ENCODE peak calls at places on chromosomes 13 and 19, in nine cellular contexts. F is colonic mucosa, S is endodermal cell, E is left lung, D is cardiac fibroblast, P is dorsolateral prefrontal cortex, J is astrocyte of the spinal cord, H is mucosa of descending colon, K is AG04449. G is an unnamed sample.

GRCh38 chr13:97889803-97890202 is 63.7 kb upstream of the IPO5 start:
- DNase-seq in F (no peak), H (no peak), E (no peak), S (no peak), D (peak; percentile 19), P (no peak), K (no peak), J (no peak), G (peak; percentile 67)

GRCh38 chr19:48069435-48069834 is 25.6 kb upstream of the CABP5 start:
- DNase-seq in H (no peak), E (no peak), F (no peak), S (peak; percentile 56), K (no peak), D (no peak), P (no peak), J (no peak), G (no peak)

GRCh38 chr13:92938481-92939020 is 288.1 kb upstream of the GPC6 start:
- DNase-seq in J (no peak), F (no peak), S (no peak), D (no peak), E (no peak), H (no peak), K (no peak), P (no peak), G (no peak)

GRCh38 chr13:101230271-101230890 is 185.9 kb downstream of the NALCN start:
- DNase-seq in P (no peak), K (no peak), E (no peak), J (no peak), S (no peak), D (no peak), H (no peak), F (no peak), G (no peak)

GRCh38 chr13:61029064-61029463 is 386.6 kb downstream of the PCDH20 start:
- DNase-seq in P (no peak), K (no peak), F (no peak), S (peak; percentile 83), J (no peak), D (no peak), E (no peak), H (no peak), G (no peak)

GRCh38 chr19:44808463-44809371 is at the start of gene BCAM:
- DNase-seq in P (no peak), S (peak; percentile 90), J (peak; percentile 51), D (peak; percentile 85), F (peak; percentile 68), E (peak; percentile 76), H (peak; percentile 54), K (no peak), G (peak; percentile 41)

GRCh38 chr13:22837980-22838615 is 342.7 kb upstream of the SGCG start:
- DNase-seq in J (no peak), S (no peak), E (no peak), K (no peak), P (no peak), D (no peak), F (no peak), H (no peak), G (no peak)

GRCh38 chr13:35549481-35549880 is 73.0 kb upstream of the MAB21L1 start:
- DNase-seq in F (no peak), J (peak; percentile 70), H (no peak), D (peak; percentile 74), P (no peak), K (peak; percentile 55), E (no peak), S (no peak), G (peak; percentile 73)

GRCh38 chr13:94660695-94661324 is 51.5 kb downstream of the SOX21 start:
- DNase-seq in J (peak; percentile 34), F (no peak), K (no peak), E (no peak), P (no peak), D (peak; percentile 35), H (no peak), S (no peak), G (peak; percentile 26)

GRCh38 chr13:112220925-112221324 is 154.0 kb downstream of the SOX1 start:
- DNase-seq in H (no peak), D (no peak), J (no peak), F (no peak), S (no peak), K (no peak), E (no peak), P (no peak), G (no peak)

GRCh38 chr13:30762643-30763042 is 27.3 kb downstream of the ALOX5AP start:
- DNase-seq in P (no peak), E (no peak), S (no peak), J (no peak), F (no peak), H (no peak), D (no peak), K (no peak), G (no peak)

GRCh38 chr19:54653181-54653809 is 9.5 kb upstream of the LILRB4 start:
- DNase-seq in S (no peak), E (no peak), H (no peak), J (peak; percentile 3), K (no peak), P (no peak), D (peak; percentile 42), F (no peak), G (peak; percentile 10)

GRCh38 chr13:50299546-50300249 is 284.5 kb downstream of the KCNRG start:
- DNase-seq in E (no peak), S (no peak), J (peak; percentile 5), K (no peak), P (no peak), F (no peak), H (no peak), D (no peak), G (no peak)

GRCh38 chr13:81929988-81930387 is 1589.1 kb upstream of the SPRY2 start:
- DNase-seq in H (no peak), P (no peak), F (no peak), D (peak; percentile 1), J (peak; percentile 26), E (no peak), S (peak; percentile 46), K (no peak), G (no peak)

GRCh38 chr19:47765522-47766358 is 12.8 kb upstream of the SELENOW start:
- DNase-seq in H (peak; percentile 85), E (peak; percentile 46), S (peak; percentile 95), F (peak; percentile 68), K (no peak), J (no peak), P (peak; percentile 75), D (peak; percentile 66), G (peak; percentile 41)

GRCh38 chr13:40205771-40206240 is 460.6 kb downstream of the FOXO1 start:
- DNase-seq in J (no peak), F (no peak), S (no peak), E (no peak), D (no peak), K (no peak), H (no peak), P (no peak), G (no peak)

GRCh38 chr13:114283581-114283980 is 2.2 kb downstream of the UPF3A start:
- DNase-seq in F (no peak), E (no peak), J (no peak), H (no peak), P (no peak), D (no peak), S (no peak), K (no peak), G (no peak)

GRCh38 chr13:53201454-53202225 is 173.0 kb downstream of the OLFM4 start:
- DNase-seq in S (peak; percentile 87), F (peak; percentile 19), K (no peak), P (peak; percentile 36), D (no peak), E (no peak), H (peak; percentile 14), J (no peak), G (no peak)
- TF ChIP-seq CTCF in S (peak; percentile 74), F (no peak), K (peak; percentile 29), P (peak; percentile 26), D (no peak), E (no peak), H (no peak), J (no peak), G (no peak)

GRCh38 chr19:51796195-51796679 is 1.3 kb downstream of the FPR3 start:
- DNase-seq in F (no peak), J (no peak), K (no peak), H (peak; percentile 21), E (peak; percentile 67), P (no peak), S (no peak), D (no peak), G (no peak)
- H3K4me3 ChIP-seq in F (no peak overlapping the region), J (no peak overlapping the region), K (no peak overlapping the region), H (no peak overlapping the region), E (peak overlapping the region; percentile 33), P (no peak overlapping the region), S (no peak overlapping the region), D (no peak overlapping the region), G (no peak overlapping the region)

GRCh38 chr13:25847145-25847544 is 204.7 kb downstream of the SHISA2 start:
- DNase-seq in H (no peak), J (no peak), P (no peak), S (no peak), K (no peak), E (no peak), F (no peak), D (no peak), G (no peak)
- TF ChIP-seq CTCF in H (no peak), J (no peak), P (no peak), S (no peak), K (no peak), E (no peak), F (no peak), D (no peak), G (no peak)

GRCh38 chr13:77299587-77299986 is 27.3 kb downstream of the MYCBP2 start:
- DNase-seq in E (no peak), D (no peak), J (no peak), S (no peak), P (no peak), F (no peak), H (no peak), K (no peak), G (peak; percentile 37)

GRCh38 chr13:77300176-77301141 is 26.4 kb downstream of the MYCBP2 start:
- DNase-seq in P (no peak), F (no peak), D (peak; percentile 80), K (peak; percentile 65), J (peak; percentile 66), H (no peak), E (no peak), S (no peak), G (peak; percentile 74)

GRCh38 chr13:77298403-77298802 is 28.5 kb downstream of the MYCBP2 start:
- DNase-seq in P (no peak), E (no peak), K (no peak), F (no peak), J (no peak), D (no peak), S (no peak), H (no peak), G (no peak)
- H3K4me3 ChIP-seq in P (no peak overlapping the region), E (peak overlapping the region; percentile 12), K (no peak overlapping the region), F (no peak overlapping the region), J (no peak overlapping the region), D (no peak overlapping the region), S (no peak overlapping the region), H (no peak overlapping the region), G (no peak overlapping the region)

DNA sequence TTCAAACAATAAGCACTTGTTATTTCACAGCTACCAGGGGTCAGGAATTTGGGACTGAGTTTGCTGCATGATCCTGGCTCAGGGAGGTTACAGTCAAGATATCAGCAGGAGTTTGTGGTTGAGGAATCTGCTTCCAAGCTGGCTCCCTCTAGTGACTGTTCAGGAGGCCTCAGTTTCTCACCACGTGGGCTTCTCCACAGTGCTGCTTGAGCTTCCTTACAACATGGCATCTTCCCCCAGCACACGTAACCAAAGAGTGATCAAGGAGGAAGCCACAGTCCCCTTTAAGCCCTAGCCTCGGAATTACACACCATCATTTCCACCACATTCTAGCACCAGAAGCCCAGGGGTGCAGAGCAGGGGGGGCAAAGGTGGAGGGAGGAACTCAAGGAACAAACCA is 28.8 kb downstream of the CELF5 start:
- DNase-seq in K (no peak), J (no peak), E (no peak), F (no peak), S (no peak), D (no peak), H (no peak), P (no peak), G (no peak)
- TF ChIP-seq CTCF in K (no peak), J (no peak), E (no peak), F (no peak), S (peak; percentile 25), D (no peak), H (no peak), P (no peak), G (no peak)